ENCODE peak calls at places on chromosome 6, in six cellular contexts. M, Q, I, F, C and S are unnamed samples.
A peak's percentile ranks its signal among the peaks of the same experiment; 100 is the strongest.

GRCh38 chr6:52127957-52128356 is 40.5 kb upstream of the PKHD1 start:
- DNase-seq in M (no peak), Q (no peak), I (no peak), F (no peak), C (no peak), S (no peak)

GRCh38 chr6:166998256-166999144 is 697 bp upstream of the CEP43 start:
- DNase-seq in M (peak; percentile 26), Q (peak; percentile 91), I (peak; percentile 12), F (peak; percentile 22), C (peak; percentile 85), S (peak; percentile 75)

GRCh38 chr6:116385462-116385807 is 14.7 kb downstream of the DSE start:
- DNase-seq in M (no peak), Q (no peak), I (peak; percentile 17), F (no peak), C (no peak), S (no peak)

GRCh38 chr6:89843070-89843469 is 13.4 kb downstream of the CASP8AP2 start:
- DNase-seq in M (no peak), Q (no peak), I (no peak), F (no peak), C (no peak), S (no peak)

GRCh38 chr6:33313709-33314514 is at the start of gene TAPBP:
- DNase-seq in M (peak; percentile 76), Q (peak; percentile 92), I (peak; percentile 71), F (peak; percentile 55), C (peak; percentile 89), S (peak; percentile 83)

GRCh38 chr6:44064948-44065272 is 62.3 kb downstream of the MRPL14 start:
- DNase-seq in M (no peak), Q (no peak), I (no peak), F (no peak), C (no peak), S (no peak)

GRCh38 chr6:56091159-56091869 is 156.1 kb downstream of the COL21A1 start:
- DNase-seq in M (no peak), Q (no peak), I (peak; percentile 12), F (no peak), C (no peak), S (no peak)

GRCh38 chr6:169933839-169934698 is 182.6 kb downstream of the ERMARD start:
- DNase-seq in M (peak; percentile 71), Q (no peak), I (peak; percentile 64), F (peak; percentile 81), C (peak; percentile 77), S (no peak)

GRCh38 chr6:90080876-90081464 is 186.7 kb downstream of the GJA10 start:
- DNase-seq in M (no peak), Q (no peak), I (no peak), F (no peak), C (no peak), S (no peak)

GRCh38 chr6:157983439-157984119 is 1.9 kb downstream of the SYNJ2 start:
- DNase-seq in M (no peak), Q (no peak), I (no peak), F (no peak), C (no peak), S (no peak)

GRCh38 chr6:156595481-156595880 is 181.7 kb upstream of the ARID1B start:
- DNase-seq in M (no peak), Q (no peak), I (no peak), F (no peak), C (no peak), S (no peak)

GRCh38 chr6:6191476-6191875 is 129.0 kb downstream of the F13A1 start:
- DNase-seq in M (no peak), Q (no peak), I (no peak), F (no peak), C (no peak), S (no peak)

GRCh38 chr6:56808871-56809359 is 146.0 kb upstream of the BEND6 start:
- DNase-seq in M (no peak), Q (no peak), I (no peak), F (no peak), C (no peak), S (no peak)

GRCh38 chr6:75196051-75196743 is 9.7 kb downstream of the COL12A1 start:
- DNase-seq in M (no peak), Q (no peak), I (no peak), F (no peak), C (no peak), S (no peak)

GRCh38 chr6:37758647-37759046 is 60.9 kb upstream of the ZFAND3 start:
- DNase-seq in M (no peak), Q (no peak), I (no peak), F (no peak), C (no peak), S (no peak)

GRCh38 chr6:83031689-83032088 is 34.0 kb downstream of the UBE3D start:
- DNase-seq in M (no peak), Q (no peak), I (no peak), F (no peak), C (peak; percentile 27), S (no peak)

GRCh38 chr6:72203983-72204382 is 317.6 kb downstream of the RIMS1 start:
- DNase-seq in M (no peak), Q (no peak), I (no peak), F (no peak), C (no peak), S (no peak)

GRCh38 chr6:158499601-158500000 is 60.3 kb upstream of the TMEM181 start:
- DNase-seq in M (no peak), Q (no peak), I (no peak), F (no peak), C (no peak), S (no peak)

GRCh38 chr6:26258199-26258977 is 106.6 kb upstream of the BTN3A2 start:
- DNase-seq in M (no peak), Q (no peak), I (no peak), F (no peak), C (no peak), S (no peak)

GRCh38 chr6:170132011-170132521 is 158.8 kb downstream of the DLL1 start:
- DNase-seq in M (peak; percentile 1), Q (peak; percentile 42), I (no peak), F (no peak), C (no peak), S (peak; percentile 48)

GRCh38 chr6:124008689-124009371 is 205.2 kb downstream of the NKAIN2 start:
- DNase-seq in M (no peak), Q (no peak), I (no peak), F (no peak), C (no peak), S (no peak)

GRCh38 chr6:163438940-163439335 is 24.4 kb downstream of the QKI start:
- DNase-seq in M (peak; percentile 37), Q (peak; percentile 76), I (peak; percentile 32), F (no peak), C (no peak), S (peak; percentile 68)

GRCh38 chr6:163437466-163437865 is 22.9 kb downstream of the QKI start:
- DNase-seq in M (no peak), Q (no peak), I (no peak), F (no peak), C (no peak), S (no peak)

GRCh38 chr6:163436843-163437242 is 22.3 kb downstream of the QKI start:
- DNase-seq in M (no peak), Q (no peak), I (no peak), F (no peak), C (no peak), S (no peak)

GRCh38 chr6:163435013-163435412 is 20.5 kb downstream of the QKI start:
- DNase-seq in M (no peak), Q (no peak), I (no peak), F (no peak), C (no peak), S (no peak)

GRCh38 chr6:163438298-163438939 is 23.9 kb downstream of the QKI start:
- DNase-seq in M (no peak), Q (no peak), I (no peak), F (no peak), C (no peak), S (no peak)
- H3K4me1 ChIP-seq in M (peaks cover 8% of the 10 kb centered on the region), Q (peaks cover 99% of the 10 kb centered on the region), I (peaks cover 94% of the 10 kb centered on the region), F (peaks cover 5% of the 10 kb centered on the region), C (peaks cover 85% of the 10 kb centered on the region), S (peaks cover 61% of the 10 kb centered on the region)

GRCh38 chr6:143123081-143123480 is 62.4 kb downstream of the AIG1 start:
- DNase-seq in M (no peak), Q (no peak), I (no peak), F (no peak), C (no peak), S (no peak)

GRCh38 chr6:143115698-143116097 is 55.0 kb downstream of the AIG1 start:
- DNase-seq in M (no peak), Q (no peak), I (no peak), F (no peak), C (no peak), S (no peak)

GRCh38 chr6:143117108-143117507 is 56.4 kb downstream of the AIG1 start:
- DNase-seq in M (no peak), Q (no peak), I (no peak), F (no peak), C (no peak), S (no peak)

GRCh38 chr6:143119260-143119659 is 58.6 kb downstream of the AIG1 start:
- DNase-seq in M (no peak), Q (no peak), I (no peak), F (no peak), C (no peak), S (no peak)
- H3K27me3 ChIP-seq in M (no peaks in the 10 kb centered on the region), Q (no peaks in the 10 kb centered on the region), I (no peaks in the 10 kb centered on the region), F (no peaks in the 10 kb centered on the region), C (no peaks in the 10 kb centered on the region), S (no peaks in the 10 kb centered on the region)

GRCh38 chr6:24893342-24893850 is 42.4 kb downstream of the RIPOR2 start:
- DNase-seq in M (no peak), Q (no peak), I (no peak), F (no peak), C (no peak), S (no peak)
- H3K4me1 ChIP-seq in M (no peaks in the 10 kb centered on the region), Q (peaks cover 78% of the 10 kb centered on the region), I (no peaks in the 10 kb centered on the region), F (no peaks in the 10 kb centered on the region), C (peaks cover 15% of the 10 kb centered on the region), S (no peaks in the 10 kb centered on the region)

GRCh38 chr6:109506841-109507240 is 23.8 kb upstream of the ZBTB24 start:
- DNase-seq in M (no peak), Q (no peak), I (no peak), F (no peak), C (no peak), S (no peak)

GRCh38 chr6:109508166-109508860 is 25.3 kb upstream of the ZBTB24 start:
- DNase-seq in M (no peak), Q (no peak), I (no peak), F (no peak), C (no peak), S (no peak)

GRCh38 chr6:109506314-109506713 is 23.3 kb upstream of the ZBTB24 start:
- DNase-seq in M (no peak), Q (no peak), I (no peak), F (no peak), C (no peak), S (no peak)

GRCh38 chr6:109503327-109504224 is 20.6 kb upstream of the ZBTB24 start:
- DNase-seq in M (no peak), Q (no peak), I (no peak), F (no peak), C (no peak), S (no peak)

DNA sequence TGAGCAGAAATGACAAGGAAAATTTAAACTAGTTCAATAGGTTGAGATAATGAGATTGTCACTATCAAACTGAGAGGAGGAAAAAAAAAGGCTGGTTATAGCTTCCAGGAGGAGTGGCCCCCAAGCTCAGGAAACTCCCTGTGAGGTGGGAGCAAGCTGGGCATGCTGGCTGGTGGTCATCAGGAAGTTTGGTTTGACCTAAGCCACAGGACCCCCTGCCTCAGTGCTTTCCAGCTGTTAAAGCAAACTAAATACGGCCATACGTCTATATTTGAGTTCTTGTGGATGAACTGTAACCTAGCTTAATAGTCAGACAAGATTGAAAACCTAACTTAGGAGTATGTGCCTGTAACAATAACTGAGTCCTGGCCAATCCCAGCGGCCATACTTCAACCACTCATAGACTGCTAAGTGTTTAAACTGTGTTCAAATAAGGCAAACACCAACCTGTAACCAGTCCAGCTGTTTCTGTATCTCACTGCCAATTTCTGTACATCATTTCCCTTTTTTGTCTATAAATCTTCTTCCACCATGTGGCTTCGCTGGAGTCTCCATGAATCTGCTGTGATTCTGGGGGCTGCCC is 24.6 kb upstream of the ZBTB24 start:
- DNase-seq in M (no peak), Q (no peak), I (no peak), F (no peak), C (no peak), S (no peak)
- H3K27me3 ChIP-seq in M (no peaks in the 10 kb centered on the region), Q (no peaks in the 10 kb centered on the region), I (no peaks in the 10 kb centered on the region), F (no peaks in the 10 kb centered on the region), C (no peaks in the 10 kb centered on the region), S (no peaks in the 10 kb centered on the region)